ENCODE peak calls at places on chromosome 2, in eight cellular contexts. D is GM23248, O is HepG2, J is neuronal stem cell, Q is fibroblast of lung, Y is DND-41, C is keratinocyte, B is HCT116. T is an unnamed sample.
A peak's percentile ranks its signal among the peaks of the same experiment; 100 is the strongest.

GRCh38 chr2:47039502-47039870 is 115.6 kb downstream of the STPG4 start:
- DNase-seq in Q (no peak), O (no peak), J (no peak), D (no peak), C (no peak), Y (no peak), B (no peak), T (no peak)

GRCh38 chr2:38168710-38169480 is 92.9 kb upstream of the CYP1B1 start:
- DNase-seq in D (peak; percentile 68), O (no peak), Y (no peak), J (no peak), C (no peak), Q (peak; percentile 87), B (no peak), T (no peak)

GRCh38 chr2:15287447-15288184 is 273.5 kb downstream of the NBAS start:
- DNase-seq in J (no peak), C (no peak), B (no peak), Q (no peak), D (no peak), Y (no peak), O (no peak), T (no peak)

GRCh38 chr2:218000137-218000536 is 2.7 kb downstream of the TNS1 start:
- DNase-seq in Q (peak; percentile 82), C (no peak), B (no peak), D (peak; percentile 96), O (no peak), Y (no peak), J (no peak), T (no peak)

GRCh38 chr2:152278536-152278935 is 56.4 kb upstream of the FMNL2 start:
- DNase-seq in O (no peak), J (no peak), Q (peak; percentile 51), B (no peak), D (no peak), C (no peak), Y (no peak), T (no peak)

GRCh38 chr2:119910566-119910965 is 102.3 kb upstream of the EPB41L5 start:
- DNase-seq in C (no peak), D (no peak), B (no peak), J (no peak), Q (no peak), O (no peak), Y (no peak), T (no peak)

GRCh38 chr2:55045685-55046221 is 4.5 kb downstream of the RTN4 start:
- DNase-seq in O (peak; percentile 25), Q (no peak), C (no peak), Y (no peak), J (no peak), B (no peak), D (peak; percentile 33), T (no peak)

GRCh38 chr2:109703798-109704197 is 89.6 kb downstream of the SOWAHC start:
- DNase-seq in Q (no peak), O (no peak), B (no peak), Y (no peak), J (no peak), C (no peak), D (no peak), T (no peak)

GRCh38 chr2:75604479-75604878 is 42.1 kb upstream of the MRPL19 start:
- DNase-seq in D (peak; percentile 78), C (no peak), Y (no peak), Q (peak; percentile 66), J (no peak), B (no peak), O (no peak), T (no peak)

GRCh38 chr2:72827999-72828646 is 2.3 kb upstream of the EXOC6B start:
- DNase-seq in D (peak; percentile 28), C (peak; percentile 75), Q (peak; percentile 87), B (no peak), O (peak; percentile 22), J (no peak), Y (no peak), T (no peak)

GRCh38 chr2:147214900-147215299 is 629.9 kb upstream of the ACVR2A start:
- DNase-seq in Y (no peak), D (no peak), Q (peak; percentile 29), O (no peak), C (no peak), B (no peak), J (no peak), T (no peak)

GRCh38 chr2:937530-937929 is 13.1 kb upstream of the SNTG2 start:
- DNase-seq in J (no peak), C (no peak), B (no peak), Y (no peak), D (no peak), Q (no peak), O (no peak), T (no peak)

GRCh38 chr2:67628892-67629291 is 231.8 kb downstream of the ETAA1 start:
- DNase-seq in Y (no peak), B (no peak), Q (no peak), O (no peak), C (no peak), D (no peak), J (no peak), T (no peak)

GRCh38 chr2:177038772-177039484 is 173.7 kb upstream of the HNRNPA3 start:
- DNase-seq in B (no peak), Y (no peak), D (peak; percentile 13), Q (no peak), C (no peak), O (no peak), J (no peak), T (peak; percentile 9)
- H3K9ac ChIP-seq in B (no peak overlapping the region), Y (no peak overlapping the region), D (no peak overlapping the region), Q (no peak overlapping the region), C (no peak overlapping the region), O (no peak overlapping the region), J (no peak overlapping the region), T (no peak overlapping the region)

GRCh38 chr2:127662937-127663565 is 12.3 kb downstream of the LIMS2 start:
- DNase-seq in B (no peak), J (no peak), Y (no peak), D (peak; percentile 31), O (no peak), C (no peak), Q (no peak), T (no peak)

GRCh38 chr2:127664065-127664894 is 11.1 kb downstream of the LIMS2 start:
- DNase-seq in Y (no peak), C (no peak), O (no peak), Q (no peak), B (no peak), J (no peak), D (peak; percentile 41), T (no peak)

GRCh38 chr2:127663566-127664064 is 11.7 kb downstream of the LIMS2 start:
- DNase-seq in C (no peak), J (no peak), Y (no peak), O (no peak), D (no peak), Q (no peak), B (no peak), T (no peak)

GRCh38 chr2:127665267-127665893 is 9.9 kb downstream of the LIMS2 start:
- DNase-seq in Q (no peak), O (no peak), B (no peak), D (no peak), C (no peak), J (no peak), Y (no peak), T (no peak)

GRCh38 chr2:127664895-127665225 is 10.5 kb downstream of the LIMS2 start:
- DNase-seq in D (no peak), Y (no peak), Q (no peak), J (no peak), B (no peak), O (no peak), C (no peak), T (no peak)
- H2AFZ ChIP-seq in D (no peak overlapping the region), Y (no peak overlapping the region), Q (no peak overlapping the region), J (no peak overlapping the region), B (no peak overlapping the region), O (no peak overlapping the region), C (no peak overlapping the region), T (no peak overlapping the region)

DNA sequence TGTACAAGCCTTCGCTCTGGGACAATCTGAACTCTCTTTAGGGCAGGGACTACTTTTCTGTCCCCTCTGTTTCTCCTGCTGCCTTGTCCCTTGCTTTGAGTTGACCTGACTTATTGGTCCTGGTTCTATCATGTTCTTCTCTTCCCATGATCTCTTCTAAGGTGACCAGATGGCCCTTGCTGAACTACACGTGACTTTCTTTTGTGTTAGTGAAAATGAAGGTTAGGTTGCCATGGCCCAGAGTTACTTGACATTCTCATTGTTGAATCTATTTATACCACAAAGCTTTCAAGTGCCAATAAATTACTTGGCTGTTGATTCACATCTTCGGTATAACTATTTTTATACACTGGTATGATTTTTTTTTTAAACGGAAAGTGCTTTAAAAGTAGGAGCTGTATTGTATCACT is 24.4 kb downstream of the MRPL33 start:
- DNase-seq in J (no peak), B (no peak), Q (peak; percentile 79), O (no peak), Y (no peak), C (no peak), D (peak; percentile 53), T (no peak)
- H3K4me1 ChIP-seq in J (peaks cover 19% of the 10 kb centered on the region), B (peaks cover 20% of the 10 kb centered on the region), Q (peaks cover 43% of the 10 kb centered on the region), O (peaks cover 41% of the 10 kb centered on the region), Y (no peaks in the 10 kb centered on the region), C (peaks cover 40% of the 10 kb centered on the region), D (peaks cover 55% of the 10 kb centered on the region), T (no peaks in the 10 kb centered on the region)

GRCh38 chr2:42793314-42794270 is 1.2 kb upstream of the HAAO start:
- DNase-seq in Y (no peak), B (no peak), Q (no peak), C (no peak), O (no peak), D (peak; percentile 35), J (peak; percentile 38), T (no peak)

GRCh38 chr2:42795871-42796301 is 3.5 kb upstream of the HAAO start:
- DNase-seq in B (no peak), Q (peak; percentile 29), O (no peak), Y (no peak), C (peak; percentile 62), J (no peak), D (no peak), T (no peak)

GRCh38 chr2:42792583-42793313 is at the start of gene HAAO:
- DNase-seq in D (peak; percentile 18), B (no peak), J (peak; percentile 57), Q (no peak), O (peak; percentile 91), C (no peak), Y (no peak), T (no peak)

GRCh38 chr2:42795275-42795674 is 2.9 kb upstream of the HAAO start:
- DNase-seq in C (no peak), Y (no peak), D (no peak), B (no peak), O (no peak), J (no peak), Q (no peak), T (no peak)

DNA sequence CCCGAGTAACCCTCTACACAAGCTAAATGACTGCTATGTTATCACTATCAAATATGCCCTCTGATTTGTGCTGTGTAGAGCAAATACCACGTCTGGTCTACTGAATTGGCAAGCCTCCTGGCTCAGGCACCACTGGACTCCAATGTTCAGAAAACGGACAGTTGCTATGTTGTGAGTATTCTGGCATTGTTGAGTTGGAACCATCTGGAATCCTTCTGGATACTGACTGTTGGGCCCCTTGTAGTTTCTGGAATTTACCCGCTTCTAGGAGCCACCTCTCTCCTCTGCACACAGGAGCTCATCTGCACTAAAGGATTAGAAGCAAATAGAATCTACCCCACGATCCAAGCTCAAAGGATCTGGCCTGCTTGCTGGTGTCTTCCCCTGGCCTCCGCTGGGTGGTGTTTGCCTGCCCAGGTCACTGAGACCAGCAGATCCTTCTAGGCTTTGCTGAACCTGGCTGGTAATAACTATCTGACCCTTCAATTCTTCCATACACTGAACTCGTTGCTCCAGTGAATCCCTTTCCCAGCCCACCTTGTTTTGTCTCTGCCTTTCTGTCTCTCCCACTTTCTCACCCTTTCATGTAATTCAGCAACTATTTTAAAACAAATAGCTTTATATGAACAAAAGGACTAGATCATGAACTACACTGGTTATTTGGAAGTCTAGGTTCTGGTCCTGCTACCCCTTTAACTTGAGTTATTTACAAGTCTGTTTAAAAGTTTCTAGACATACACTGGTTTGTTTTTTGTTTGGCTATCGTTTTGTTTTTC is 2.1 kb upstream of the HAAO start:
- DNase-seq in B (no peak), D (no peak), O (peak; percentile 86), Y (no peak), C (no peak), J (no peak), Q (no peak), T (no peak)
- H3K9ac ChIP-seq in B (no peak overlapping the region), D (no peak overlapping the region), O (peak overlapping the region; percentile 99), Y (no peak overlapping the region), C (no peak overlapping the region), J (no peak overlapping the region), Q (no peak overlapping the region), T (no peak overlapping the region)

T was measured in Karpas-422.